ENCODE peak calls at places on chromosomes 3 and 15, in five cellular contexts. R is GM12865, T is AG04450, I is transverse colon, W is fibroblast of mammary gland. E is an unnamed sample.

GRCh38 chr3:126658584-126658983 is 3.7 kb upstream of the TXNRD3 start:
- DNase-seq in R (no peak), T (no peak), I (no peak), W (no peak), E (no peak)

GRCh38 chr15:62066663-62067447 is at the start of gene C2CD4A:
- DNase-seq in R (peak), T (no peak), I (peak), W (no peak), E (peak)

GRCh38 chr3:123347691-123348264 is 101.1 kb downstream of the ADCY5 start:
- DNase-seq in R (no peak), T (no peak), I (no peak), W (no peak), E (no peak)

GRCh38 chr3:53202331-53203015 is 41.5 kb downstream of the PRKCD start:
- DNase-seq in R (no peak), T (no peak), I (no peak), W (no peak), E (no peak)

GRCh38 chr3:184472723-184473419 is 88.7 kb upstream of the EPHB3 start:
- DNase-seq in R (no peak), T (no peak), I (peak), W (no peak), E (no peak)

GRCh38 chr15:42084465-42085235 is 9.7 kb downstream of the PLA2G4D start:
- DNase-seq in R (peak), T (peak), I (peak), W (peak), E (peak)

GRCh38 chr15:53193149-53193548 is 403.0 kb upstream of the ONECUT1 start:
- DNase-seq in R (peak), T (no peak), I (no peak), W (peak), E (peak)

GRCh38 chr15:31304736-31305365 is 21.8 kb upstream of the KLF13 start:
- DNase-seq in R (no peak), T (no peak), I (no peak), W (no peak), E (no peak)

GRCh38 chr3:195441971-195442572 is 748 bp downstream of the ACAP2 start:
- DNase-seq in R (peak), T (no peak), I (peak), W (peak), E (peak)

GRCh38 chr3:154615451-154615850 is 185.5 kb upstream of the GPR149 start:
- DNase-seq in R (no peak), T (no peak), I (no peak), W (no peak), E (no peak)

GRCh38 chr15:64137226-64137833 is 14.2 kb upstream of the SNX22 start:
- DNase-seq in R (peak), T (no peak), I (no peak), W (no peak), E (no peak)

GRCh38 chr3:181756645-181757044 is 44.9 kb downstream of the SOX2 start:
- DNase-seq in R (no peak), T (no peak), I (no peak), W (no peak), E (no peak)

GRCh38 chr3:146334151-146334550 is 83.2 kb upstream of the PLSCR4 start:
- DNase-seq in R (no peak), T (no peak), I (no peak), W (peak), E (peak)

GRCh38 chr15:76101655-76102054 is 41.9 kb downstream of the TMEM266 start:
- DNase-seq in R (no peak), T (no peak), I (no peak), W (no peak), E (no peak)

GRCh38 chr15:71083349-71083748 is 31.9 kb upstream of the THSD4 start:
- DNase-seq in R (peak), T (no peak), I (no peak), W (peak), E (peak)

GRCh38 chr15:62476163-62476562 is 311.1 kb upstream of the C2CD4B start:
- DNase-seq in R (no peak), T (no peak), I (no peak), W (no peak), E (no peak)

GRCh38 chr3:58680896-58681525 is 14.4 kb upstream of the FAM3D start:
- DNase-seq in R (no peak), T (no peak), I (no peak), W (no peak), E (no peak)

GRCh38 chr15:80169768-80170357 is 17.1 kb downstream of the FAH start:
- DNase-seq in R (no peak), T (no peak), I (no peak), W (no peak), E (no peak)

GRCh38 chr15:31280037-31280830 is 46.4 kb upstream of the KLF13 start:
- DNase-seq in R (no peak), T (no peak), I (peak), W (no peak), E (no peak)

GRCh38 chr3:149085828-149086231 is 503 bp downstream of the HLTF start:
- DNase-seq in R (peak), T (no peak), I (no peak), W (peak), E (peak)

GRCh38 chr15:39270976-39271375 is 309.9 kb upstream of the THBS1 start:
- DNase-seq in R (no peak), T (peak), I (no peak), W (peak), E (peak)

GRCh38 chr3:174243194-174243593 is 615.9 kb upstream of the NAALADL2 start:
- DNase-seq in R (no peak), T (no peak), I (no peak), W (peak), E (peak)

GRCh38 chr3:115475178-115476041 is 147.9 kb upstream of the GAP43 start:
- DNase-seq in R (no peak), T (no peak), I (no peak), W (no peak), E (no peak)

GRCh38 chr15:90264649-90265048 is 823 bp upstream of the NGRN start:
- DNase-seq in R (peak), T (no peak), I (peak), W (no peak), E (no peak)

GRCh38 chr15:85494035-85494793 is 113.8 kb downstream of the AKAP13 start:
- DNase-seq in R (no peak), T (no peak), I (no peak), W (peak), E (peak)

GRCh38 chr3:46930945-46931403 is 45.6 kb downstream of the CCDC12 start:
- DNase-seq in R (peak), T (no peak), I (no peak), W (no peak), E (no peak)

GRCh38 chr15:50562735-50563640 is 16.5 kb upstream of the USP50 start:
- DNase-seq in R (no peak), T (no peak), I (no peak), W (peak), E (peak)

GRCh38 chr15:100241572-100242479 is 99.9 kb downstream of the ADAMTS17 start:
- DNase-seq in R (no peak), T (no peak), I (no peak), W (peak), E (peak)

DNA sequence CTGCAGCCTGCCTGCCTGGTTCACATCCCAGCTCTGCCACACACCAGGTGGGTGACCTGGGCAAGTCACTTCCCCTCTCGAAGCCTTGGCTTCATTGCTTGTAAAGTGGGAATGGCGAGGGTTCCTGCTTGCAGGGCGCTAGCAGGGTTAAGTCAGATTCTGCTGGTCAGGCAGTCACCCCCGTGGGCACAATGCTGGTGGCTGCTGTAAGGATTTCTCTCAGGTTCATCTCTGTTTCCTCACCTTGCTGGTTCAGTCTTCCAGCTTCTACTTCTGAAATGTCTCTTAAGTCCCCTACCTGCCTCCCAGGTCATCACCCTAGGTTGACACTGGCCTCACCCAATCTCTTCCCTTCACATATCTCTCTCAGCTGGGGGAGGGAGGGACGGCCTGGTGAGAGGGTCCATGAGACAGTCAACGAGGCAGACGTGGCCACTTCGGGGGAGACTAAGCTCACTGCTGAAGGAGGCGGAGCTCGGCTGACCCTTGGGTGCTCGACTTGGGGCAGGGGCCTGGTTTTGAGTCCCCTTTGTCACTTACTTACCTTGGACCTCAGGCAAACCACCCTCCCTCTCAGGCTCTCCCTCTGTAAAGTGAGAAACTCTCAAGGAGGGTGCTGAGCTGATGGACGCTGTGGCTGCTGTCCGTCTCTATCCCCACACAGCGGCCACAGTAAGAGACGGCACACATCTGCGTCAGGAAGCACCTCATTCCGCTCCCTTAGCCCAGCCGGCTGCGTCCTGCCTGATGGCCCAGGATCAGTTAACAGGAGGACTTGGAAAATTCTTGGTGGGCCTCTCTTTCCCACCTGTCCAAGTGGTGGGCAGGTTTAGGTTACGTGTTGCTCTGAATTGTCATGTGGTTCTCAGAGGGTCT is 11.4 kb downstream of the CTSH start:
- DNase-seq in R (no peak), T (no peak), I (no peak), W (no peak), E (no peak)
- TF ChIP-seq CTCF in R (no peak), T (peak), I (no peak), W (no peak), E (no peak)

GRCh38 chr3:129688310-129688895 is 81.9 kb upstream of the PLXND1 start:
- DNase-seq in R (no peak), T (no peak), I (peak), W (peak), E (peak)
- H3K4me3 ChIP-seq in R (no peak), T (peak), I (no peak), W (no peak), E (peak)

GRCh38 chr3:19254189-19254588 is 105.9 kb downstream of the KCNH8 start:
- DNase-seq in R (no peak), T (no peak), I (no peak), W (no peak), E (no peak)

GRCh38 chr3:19250959-19251610 is 102.8 kb downstream of the KCNH8 start:
- DNase-seq in R (no peak), T (no peak), I (no peak), W (no peak), E (no peak)

GRCh38 chr3:19254784-19255338 is 106.6 kb downstream of the KCNH8 start:
- DNase-seq in R (no peak), T (no peak), I (no peak), W (no peak), E (no peak)

GRCh38 chr3:19256313-19256712 is 108.0 kb downstream of the KCNH8 start:
- DNase-seq in R (no peak), T (no peak), I (no peak), W (no peak), E (no peak)
- TF ChIP-seq CTCF in R (no peak), T (no peak), I (no peak), W (no peak), E (no peak)

GRCh38 chr15:96324900-96325299 is 5.6 kb upstream of the NR2F2 start:
- DNase-seq in R (no peak), T (no peak), I (no peak), W (peak), E (no peak)
- H3K4me3 ChIP-seq in R (no peak), T (peak), I (no peak), W (peak), E (peak)

GRCh38 chr3:172629470-172629869 is 81.4 kb downstream of the NCEH1 start:
- DNase-seq in R (no peak), T (no peak), I (no peak), W (peak), E (no peak)
- TF ChIP-seq CTCF in R (no peak), T (no peak), I (no peak), W (no peak), E (no peak)

GRCh38 chr15:65553691-65554090 is 23.4 kb downstream of the HACD3 start:
- DNase-seq in R (no peak), T (no peak), I (no peak), W (no peak), E (no peak)

GRCh38 chr15:65558336-65558735 is 28.1 kb downstream of the HACD3 start:
- DNase-seq in R (no peak), T (peak), I (no peak), W (peak), E (peak)

GRCh38 chr15:65558997-65559760 is 28.9 kb downstream of the HACD3 start:
- DNase-seq in R (no peak), T (no peak), I (no peak), W (no peak), E (no peak)

GRCh38 chr15:65559941-65560340 is 29.7 kb downstream of the HACD3 start:
- DNase-seq in R (no peak), T (no peak), I (no peak), W (no peak), E (no peak)

GRCh38 chr15:65556622-65557021 is 26.4 kb downstream of the HACD3 start:
- DNase-seq in R (no peak), T (no peak), I (no peak), W (no peak), E (no peak)
- H3K4me3 ChIP-seq in R (no peak), T (no peak), I (no peak), W (no peak), E (no peak)

GRCh38 chr3:101235048-101235447 is 85.3 kb downstream of the IMPG2 start:
- DNase-seq in R (no peak), T (no peak), I (no peak), W (no peak), E (no peak)

GRCh38 chr3:101230618-101231017 is 89.8 kb downstream of the IMPG2 start:
- DNase-seq in R (no peak), T (no peak), I (no peak), W (no peak), E (no peak)

GRCh38 chr3:101228441-101228840 is 91.9 kb downstream of the IMPG2 start:
- DNase-seq in R (no peak), T (no peak), I (no peak), W (no peak), E (no peak)

GRCh38 chr3:101224739-101225138 is 95.6 kb downstream of the IMPG2 start:
- DNase-seq in R (no peak), T (no peak), I (no peak), W (no peak), E (no peak)

GRCh38 chr3:101229681-101230080 is 90.7 kb downstream of the IMPG2 start:
- DNase-seq in R (no peak), T (no peak), I (no peak), W (no peak), E (no peak)
- TF ChIP-seq CTCF in R (no peak), T (peak), I (no peak), W (peak), E (no peak)

DNA sequence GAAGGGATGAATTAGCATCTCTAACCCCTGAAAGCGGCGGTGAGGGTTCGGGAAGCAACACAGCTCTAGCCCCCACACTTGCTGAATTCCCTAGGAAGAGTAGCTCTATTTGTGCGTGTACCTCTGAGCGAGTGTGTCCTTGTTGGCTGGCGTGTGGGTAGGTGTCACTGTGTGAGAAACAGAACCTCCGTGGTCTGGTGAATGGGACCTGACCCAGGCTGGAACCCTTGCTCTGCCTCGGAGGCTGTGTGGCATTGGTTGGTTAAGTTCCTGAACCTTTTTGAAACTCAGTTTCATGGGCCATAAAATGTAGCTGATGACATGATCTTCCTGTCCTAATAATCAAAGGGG is 414 bp upstream of the TMEM115 start:
- DNase-seq in R (no peak), T (no peak), I (no peak), W (no peak), E (no peak)
- H3K4me3 ChIP-seq in R (peak), T (peak), I (no peak), W (peak), E (peak)

GRCh38 chr15:57502116-57502515 is 89.6 kb upstream of the MYZAP start:
- DNase-seq in R (no peak), T (no peak), I (no peak), W (no peak), E (no peak)

GRCh38 chr15:57503911-57504598 is 87.6 kb upstream of the MYZAP start:
- DNase-seq in R (no peak), T (no peak), I (no peak), W (peak), E (peak)

GRCh38 chr15:57505056-57505713 is 86.5 kb upstream of the MYZAP start:
- DNase-seq in R (no peak), T (no peak), I (no peak), W (peak), E (peak)

GRCh38 chr15:57504599-57504940 is 87.1 kb upstream of the MYZAP start:
- DNase-seq in R (no peak), T (no peak), I (no peak), W (no peak), E (no peak)

GRCh38 chr15:57503051-57503702 is 88.5 kb upstream of the MYZAP start:
- DNase-seq in R (peak), T (no peak), I (no peak), W (peak), E (no peak)
- TF ChIP-seq CTCF in R (peak), T (peak), I (no peak), W (no peak), E (peak)

GRCh38 chr3:108546692-108547091 is 36.3 kb upstream of the MYH15 start:
- DNase-seq in R (no peak), T (no peak), I (no peak), W (no peak), E (no peak)
- H3K4me3 ChIP-seq in R (no peak), T (no peak), I (no peak), W (no peak), E (no peak)